ENCODE peak calls at places on chromosomes 2 and 18, in five cellular contexts. Y is right lobe of liver, F is A549, L is body of pancreas, C is esophagus squamous epithelium. S is an unnamed sample.

GRCh38 chr2:108199726-108200125 is 40.0 kb upstream of the SULT1C3 start:
- DNase-seq in Y (no peak), F (no peak), L (no peak), C (no peak), S (no peak)

GRCh38 chr2:84836215-84836614 is 44.7 kb downstream of the TRABD2A start:
- DNase-seq in Y (no peak), F (no peak), L (no peak), C (no peak), S (no peak)

GRCh38 chr2:146048141-146048540 is 1528.2 kb upstream of the ZEB2 start:
- DNase-seq in Y (no peak), F (no peak), L (no peak), C (no peak), S (no peak)

GRCh38 chr2:181312515-181312927 is 144.7 kb upstream of the ITGA4 start:
- DNase-seq in Y (no peak), F (no peak), L (no peak), C (no peak), S (no peak)

GRCh38 chr2:239809391-239809790 is 215.8 kb downstream of the NDUFA10 start:
- DNase-seq in Y (peak), F (no peak), L (no peak), C (no peak), S (peak)

GRCh38 chr2:85440736-85441135 is 22.2 kb downstream of the SH2D6 start:
- DNase-seq in Y (no peak), F (no peak), L (no peak), C (no peak), S (no peak)

GRCh38 chr2:240629419-240629967 is 4.2 kb downstream of the GPR35 start:
- DNase-seq in Y (peak), F (no peak), L (no peak), C (no peak), S (peak)

GRCh38 chr2:98026292-98026691 is 30.5 kb upstream of the TMEM131 start:
- DNase-seq in Y (no peak), F (no peak), L (no peak), C (no peak), S (peak)

GRCh38 chr2:143939976-143940375 is 579.9 kb downstream of the ZEB2 start:
- DNase-seq in Y (no peak), F (no peak), L (no peak), C (no peak), S (no peak)

GRCh38 chr18:23021625-23022024 is 88.5 kb downstream of the RBBP8 start:
- DNase-seq in Y (no peak), F (no peak), L (no peak), C (no peak), S (no peak)

GRCh38 chr2:46170011-46170410 is 127.2 kb upstream of the EPAS1 start:
- DNase-seq in Y (no peak), F (no peak), L (no peak), C (no peak), S (peak)

GRCh38 chr2:233373316-233373715 is 19.0 kb downstream of the DGKD start:
- DNase-seq in Y (no peak), F (no peak), L (no peak), C (no peak), S (no peak)

GRCh38 chr2:26533661-26534060 is 55.7 kb upstream of the OTOF start:
- DNase-seq in Y (no peak), F (no peak), L (no peak), C (no peak), S (no peak)

GRCh38 chr2:17589406-17590035 is 49.0 kb downstream of the VSNL1 start:
- DNase-seq in Y (no peak), F (no peak), L (no peak), C (no peak), S (no peak)

GRCh38 chr2:138071720-138072719 is 107.7 kb downstream of the HNMT start:
- DNase-seq in Y (no peak), F (peak), L (no peak), C (no peak), S (no peak)

GRCh38 chr2:231464576-231465540 is 574 bp upstream of the NCL start:
- DNase-seq in Y (peak), F (peak), L (peak), C (peak), S (peak)
- TF ChIP-seq POLR2A in Y (no peak), F (peak), L (peak), C (peak), S (no peak)

GRCh38 chr2:176139170-176139611 is 9.7 kb downstream of the HOXD8 start:
- DNase-seq in Y (no peak), F (no peak), L (no peak), C (no peak), S (no peak)
- H3K4me3 ChIP-seq in Y (no peak), F (no peak), L (no peak), C (peak), S (no peak)

GRCh38 chr2:8670580-8670979 is 11.3 kb upstream of the ID2 start:
- DNase-seq in Y (no peak), F (no peak), L (no peak), C (no peak), S (no peak)

GRCh38 chr2:8671802-8672201 is 10.1 kb upstream of the ID2 start:
- DNase-seq in Y (no peak), F (no peak), L (no peak), C (no peak), S (peak)

GRCh38 chr2:8672940-8673339 is 8.9 kb upstream of the ID2 start:
- DNase-seq in Y (no peak), F (no peak), L (no peak), C (no peak), S (peak)

GRCh38 chr2:8669157-8669852 is 12.6 kb upstream of the ID2 start:
- DNase-seq in Y (no peak), F (no peak), L (no peak), C (no peak), S (peak)

DNA sequence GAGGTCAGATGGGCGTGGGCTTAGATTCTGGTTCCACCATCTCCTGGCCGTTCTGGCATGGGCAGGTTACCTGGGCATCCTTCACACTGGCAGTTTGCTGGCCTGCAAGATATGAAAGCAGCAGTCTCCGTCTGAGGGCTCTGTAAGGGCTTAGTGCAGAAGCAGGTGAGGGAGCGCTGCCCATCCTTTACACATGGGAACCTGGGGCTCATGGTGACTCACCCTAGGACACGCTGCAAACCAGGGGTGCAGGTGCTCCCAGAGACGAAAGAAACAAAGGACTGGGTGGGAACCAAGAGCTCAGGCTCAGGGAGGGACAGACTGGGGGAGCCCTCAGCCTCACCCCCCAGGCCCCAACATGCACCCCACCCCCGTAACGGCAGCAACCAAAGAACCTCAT is 10.7 kb upstream of the ID2 start:
- DNase-seq in Y (no peak), F (no peak), L (no peak), C (no peak), S (no peak)
- TF ChIP-seq POLR2A in Y (no peak), F (peak), L (no peak), C (no peak), S (no peak)

DNA sequence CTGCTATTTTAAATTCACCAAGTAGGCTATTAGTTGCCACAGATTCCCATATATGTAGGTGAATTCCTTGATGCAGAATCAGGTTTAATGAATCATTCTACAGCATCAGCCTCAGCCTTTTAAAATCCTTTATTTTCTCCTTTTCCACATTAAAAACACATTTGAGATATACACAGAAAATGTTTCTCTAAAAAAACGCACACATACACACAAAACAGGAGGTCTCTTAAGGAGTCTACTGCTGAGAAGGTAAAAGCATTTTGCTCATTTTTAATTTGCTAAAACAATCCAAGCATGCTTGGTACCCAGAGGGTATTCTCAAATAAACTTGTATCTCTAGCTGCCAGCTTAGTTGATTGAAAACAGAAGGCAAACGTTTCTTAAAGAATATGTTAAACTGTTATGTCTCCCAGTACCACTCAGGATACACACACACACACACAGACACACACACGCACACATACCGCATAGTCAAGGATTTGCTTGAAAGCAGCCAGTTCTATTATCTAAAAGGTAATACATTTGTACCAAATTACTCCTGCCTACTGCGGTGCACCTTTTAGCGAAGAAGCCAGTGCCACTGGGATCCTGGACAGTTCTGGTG is 106.8 kb upstream of the KCTD1 start:
- DNase-seq in Y (no peak), F (no peak), L (no peak), C (no peak), S (no peak)
- H3K4me3 ChIP-seq in Y (peak), F (peak), L (no peak), C (peak), S (no peak)

DNA sequence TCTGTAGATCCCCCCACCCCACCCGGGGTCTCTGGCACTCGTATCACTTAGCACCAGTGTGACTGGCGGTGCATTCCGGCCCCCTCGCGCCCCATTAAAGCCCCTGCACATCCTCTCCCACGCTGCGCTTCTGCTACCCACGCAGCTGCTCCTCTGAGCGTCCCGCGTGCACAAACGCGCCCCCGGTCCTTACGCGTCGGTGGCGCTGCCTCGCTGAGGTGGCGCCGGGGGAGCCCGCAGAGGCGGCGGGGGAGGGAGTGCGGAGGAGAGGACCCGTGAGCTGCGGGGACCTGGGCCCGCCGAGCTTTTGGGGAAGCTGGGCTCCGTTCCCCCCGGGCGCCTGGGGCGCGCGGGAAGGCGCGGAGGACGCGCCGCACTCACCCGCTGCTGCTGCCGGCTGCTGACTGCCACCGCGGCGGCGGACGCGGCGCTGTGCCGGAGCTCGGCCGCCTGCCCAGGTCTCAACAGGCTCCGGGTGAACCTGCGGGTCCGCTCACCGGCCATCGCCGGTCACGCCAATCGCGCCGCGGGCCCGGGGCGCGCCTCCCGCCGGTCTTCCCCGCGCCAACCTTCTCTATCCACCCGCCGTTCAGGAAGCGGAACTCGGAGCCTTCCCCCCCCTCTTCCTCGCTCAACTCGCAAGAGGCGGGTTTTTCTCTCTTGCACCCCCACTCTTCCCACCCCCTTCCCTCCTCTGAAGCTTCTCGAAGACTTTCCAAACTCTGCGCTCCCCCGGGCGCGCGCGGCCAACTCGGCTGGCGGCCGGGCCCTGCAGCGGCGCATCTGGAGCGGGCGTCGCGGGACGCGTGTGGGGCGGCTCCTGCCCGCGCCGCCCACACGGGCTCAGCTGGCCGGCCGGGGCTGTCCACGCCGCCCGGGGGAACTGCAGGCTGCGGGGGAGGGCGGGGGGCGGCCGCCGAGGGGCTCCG is at the start of gene DOCK10:
- DNase-seq in Y (peak), F (peak), L (no peak), C (no peak), S (no peak)
- TF ChIP-seq POLR2A in Y (no peak), F (peak), L (no peak), C (no peak), S (no peak)

GRCh38 chr2:75609334-75609689 is 37.3 kb upstream of the MRPL19 start:
- DNase-seq in Y (no peak), F (no peak), L (no peak), C (no peak), S (no peak)

GRCh38 chr2:75609937-75610508 is 36.6 kb upstream of the MRPL19 start:
- DNase-seq in Y (no peak), F (no peak), L (no peak), C (no peak), S (no peak)

GRCh38 chr2:75606851-75607798 is 39.5 kb upstream of the MRPL19 start:
- DNase-seq in Y (no peak), F (no peak), L (no peak), C (no peak), S (no peak)

GRCh38 chr2:75608684-75609333 is 37.8 kb upstream of the MRPL19 start:
- DNase-seq in Y (peak), F (peak), L (peak), C (no peak), S (peak)

GRCh38 chr2:75607988-75608683 is 38.4 kb upstream of the MRPL19 start:
- DNase-seq in Y (no peak), F (no peak), L (no peak), C (no peak), S (no peak)
- H3K4me3 ChIP-seq in Y (no peak), F (no peak), L (no peak), C (no peak), S (no peak)